ENCODE peak calls at places on chromosomes 13 and 19, in six cellular contexts. C, U, L, E, G and F are unnamed samples.

GRCh38 chr19:50380137-50380536 is 3.9 kb downstream of the NR1H2 start:
- DNase-seq in C (no peak), U (no peak), L (no peak), E (no peak), G (no peak), F (no peak)

GRCh38 chr13:113948034-113948742 is 25.7 kb downstream of the C13orf46 start:
- DNase-seq in C (no peak), U (no peak), L (no peak), E (no peak), G (no peak), F (no peak)

GRCh38 chr13:42477588-42478190 is 96.3 kb upstream of the TNFSF11 start:
- DNase-seq in C (no peak), U (no peak), L (no peak), E (no peak), G (no peak), F (no peak)

GRCh38 chr19:53091855-53092254 is 11.4 kb downstream of the ZNF160 start:
- DNase-seq in C (no peak), U (no peak), L (no peak), E (no peak), G (no peak), F (no peak)

GRCh38 chr13:30026093-30026492 is 175.7 kb upstream of the UBL3 start:
- DNase-seq in C (no peak), U (no peak), L (no peak), E (no peak), G (no peak), F (no peak)

GRCh38 chr19:54390942-54391577 is 24.2 kb upstream of the TTYH1 start:
- DNase-seq in C (peak), U (peak), L (peak), E (no peak), G (peak), F (no peak)

GRCh38 chr19:58227964-58228583 is 640 bp upstream of the ZNF544 start:
- DNase-seq in C (no peak), U (no peak), L (peak), E (no peak), G (no peak), F (peak)

GRCh38 chr13:40120781-40121180 is 465.3 kb downstream of the COG6 start:
- DNase-seq in C (no peak), U (no peak), L (no peak), E (no peak), G (no peak), F (no peak)

GRCh38 chr19:30074741-30075460 is 132.9 kb downstream of the URI1 start:
- DNase-seq in C (no peak), U (no peak), L (no peak), E (no peak), G (no peak), F (no peak)

GRCh38 chr13:33186851-33187250 is 98.7 kb downstream of the STARD13 start:
- DNase-seq in C (no peak), U (no peak), L (no peak), E (no peak), G (no peak), F (no peak)

GRCh38 chr13:27022571-27023311 is 148.9 kb downstream of the USP12 start:
- DNase-seq in C (no peak), U (peak), L (peak), E (no peak), G (no peak), F (no peak)

GRCh38 chr19:45790942-45791341 is 1.7 kb downstream of the DMWD start:
- DNase-seq in C (no peak), U (no peak), L (no peak), E (no peak), G (no peak), F (no peak)

GRCh38 chr19:48807590-48808308 is 3.1 kb downstream of the BCAT2 start:
- DNase-seq in C (peak), U (peak), L (peak), E (no peak), G (no peak), F (no peak)

GRCh38 chr13:95247857-95248256 is 53.4 kb downstream of the ABCC4 start:
- DNase-seq in C (no peak), U (no peak), L (peak), E (no peak), G (no peak), F (no peak)

GRCh38 chr19:1410136-1410786 is 2.9 kb downstream of the DAZAP1 start:
- DNase-seq in C (no peak), U (no peak), L (no peak), E (no peak), G (no peak), F (no peak)

GRCh38 chr13:100428966-100429365 is 159.6 kb downstream of the GGACT start:
- DNase-seq in C (no peak), U (no peak), L (no peak), E (no peak), G (no peak), F (no peak)

GRCh38 chr19:7932276-7932929 is 6.5 kb upstream of the CTXN1 start:
- DNase-seq in C (no peak), U (no peak), L (no peak), E (no peak), G (no peak), F (no peak)

GRCh38 chr13:90968510-90968909 is 379.0 kb upstream of the MIR17HG start:
- DNase-seq in C (peak), U (peak), L (no peak), E (no peak), G (peak), F (peak)

GRCh38 chr19:33259532-33259931 is 33.9 kb upstream of the SLC7A10 start:
- DNase-seq in C (no peak), U (no peak), L (no peak), E (no peak), G (no peak), F (no peak)

GRCh38 chr13:113634279-113635047 is 23.5 kb downstream of the ATP4B start:
- DNase-seq in C (no peak), U (no peak), L (no peak), E (no peak), G (no peak), F (no peak)

GRCh38 chr19:22545751-22546150 is 88.4 kb upstream of the ZNF492 start:
- DNase-seq in C (peak), U (peak), L (peak), E (no peak), G (peak), F (peak)

DNA sequence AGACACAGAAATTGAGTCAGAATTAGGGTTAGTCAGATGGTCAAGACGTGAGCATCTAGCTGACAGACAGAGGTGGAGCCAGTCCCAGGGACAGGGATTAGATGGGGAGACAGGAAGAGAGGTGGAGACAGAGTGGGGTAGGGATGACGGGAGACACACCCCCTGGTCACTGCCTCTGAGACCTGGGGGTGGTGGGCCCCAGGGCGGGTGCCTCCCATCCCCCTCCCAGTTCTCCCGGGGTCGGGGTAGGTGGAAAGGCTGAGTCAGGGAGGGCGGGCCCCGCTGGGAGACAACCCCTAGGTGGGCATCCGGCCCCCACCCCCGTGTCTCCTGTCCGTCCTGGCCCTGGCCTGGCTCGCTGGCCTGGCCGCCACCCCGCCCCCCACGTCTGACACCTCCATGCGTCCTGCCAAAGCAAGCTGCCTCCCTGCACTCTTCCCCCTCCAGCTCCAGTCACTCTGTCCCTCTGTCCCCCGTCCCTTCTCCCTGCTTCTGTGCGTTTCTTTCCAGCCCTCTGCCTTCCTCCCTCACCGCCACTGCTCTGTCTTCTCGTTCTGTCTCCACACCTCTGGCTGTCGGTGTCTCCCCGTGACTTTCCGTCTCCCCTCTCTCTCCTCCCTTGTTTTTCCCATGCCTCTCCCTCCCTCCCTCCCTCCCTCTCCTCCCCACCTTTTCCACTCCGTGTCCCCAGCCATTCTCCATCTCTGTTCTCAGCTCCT is 15.1 kb downstream of the CCDC97 start:
- DNase-seq in C (peak), U (peak), L (peak), E (no peak), G (no peak), F (peak)
- TF ChIP-seq JUND in C (no peak), U (peak), L (no peak), E (no peak), G (no peak), F (no peak)

GRCh38 chr19:9913237-9914000 is 22.9 kb downstream of the OLFM2 start:
- DNase-seq in C (peak), U (no peak), L (peak), E (no peak), G (no peak), F (no peak)

GRCh38 chr19:9914001-9914314 is 22.4 kb downstream of the OLFM2 start:
- DNase-seq in C (no peak), U (no peak), L (no peak), E (no peak), G (no peak), F (no peak)

GRCh38 chr19:9911524-9911923 is 24.8 kb downstream of the OLFM2 start:
- DNase-seq in C (no peak), U (no peak), L (no peak), E (no peak), G (no peak), F (no peak)

GRCh38 chr19:9914315-9915207 is 21.8 kb downstream of the OLFM2 start:
- DNase-seq in C (peak), U (peak), L (peak), E (no peak), G (peak), F (peak)

DNA sequence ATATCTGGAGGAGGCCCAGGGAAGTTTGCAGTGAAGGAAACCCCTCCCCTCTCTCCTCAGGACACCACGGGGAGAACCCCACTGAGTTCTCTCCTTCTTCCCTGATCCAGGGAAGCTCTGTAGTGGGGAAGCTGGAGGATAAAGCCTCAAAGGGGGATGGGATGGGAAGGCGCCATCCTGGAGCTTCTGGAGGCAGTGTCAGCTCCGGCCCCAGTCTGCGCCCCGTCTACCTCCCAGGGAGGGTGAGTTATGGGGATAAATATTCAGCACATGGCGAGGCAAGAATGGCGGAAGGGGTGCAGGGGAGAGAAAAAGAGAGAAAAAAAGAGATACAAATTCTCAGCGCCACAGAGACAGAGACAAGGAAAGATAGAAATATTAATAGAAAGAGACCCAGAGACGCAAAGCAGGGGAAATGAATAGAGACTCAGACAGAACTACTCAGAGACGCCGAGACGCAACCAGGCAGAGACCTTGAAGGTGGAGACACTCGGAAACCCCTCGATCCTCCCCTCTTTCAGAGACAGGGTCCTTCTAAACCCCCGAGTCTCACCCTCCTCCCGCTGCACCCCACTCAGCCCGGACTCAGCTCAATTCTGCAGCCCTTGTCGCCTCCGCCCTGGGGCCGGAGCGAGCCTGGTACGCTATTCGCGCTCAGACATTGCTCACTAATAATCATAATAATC is 23.6 kb downstream of the OLFM2 start:
- DNase-seq in C (peak), U (no peak), L (no peak), E (no peak), G (no peak), F (no peak)
- TF ChIP-seq JUND in C (no peak), U (no peak), L (no peak), E (no peak), G (no peak), F (no peak)

DNA sequence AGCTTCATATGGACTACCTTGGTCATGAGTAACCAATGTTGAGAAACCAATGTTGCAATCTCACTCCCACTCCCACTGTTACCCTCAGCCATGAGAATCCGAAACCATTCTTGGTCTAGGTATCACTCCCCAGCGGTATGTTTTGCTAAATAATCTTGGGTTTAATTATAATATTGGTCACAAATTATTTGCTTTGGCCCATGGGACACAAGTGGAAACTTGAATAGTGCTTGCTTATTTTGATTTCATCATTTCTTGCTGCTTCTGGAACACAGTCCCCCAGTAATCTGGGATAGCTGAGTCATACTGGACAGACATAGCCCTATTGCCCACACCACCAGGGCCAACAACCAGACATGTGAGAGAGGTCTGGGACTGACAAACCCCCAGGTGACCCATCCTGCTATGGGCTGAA is 171.6 kb upstream of the IPO5 start:
- DNase-seq in C (no peak), U (no peak), L (no peak), E (no peak), G (no peak), F (no peak)
- TF ChIP-seq JUND in C (no peak), U (no peak), L (no peak), E (no peak), G (no peak), F (no peak)

GRCh38 chr13:31793246-31793645 is 53.9 kb downstream of the RXFP2 start:
- DNase-seq in C (no peak), U (no peak), L (no peak), E (no peak), G (no peak), F (no peak)
- TF ChIP-seq JUND in C (no peak), U (no peak), L (no peak), E (no peak), G (no peak), F (no peak)

GRCh38 chr19:56015756-56016155 is 29.2 kb downstream of the NLRP5 start:
- DNase-seq in C (no peak), U (peak), L (peak), E (no peak), G (no peak), F (peak)
- TF ChIP-seq JUND in C (no peak), U (no peak), L (no peak), E (no peak), G (no peak), F (no peak)

DNA sequence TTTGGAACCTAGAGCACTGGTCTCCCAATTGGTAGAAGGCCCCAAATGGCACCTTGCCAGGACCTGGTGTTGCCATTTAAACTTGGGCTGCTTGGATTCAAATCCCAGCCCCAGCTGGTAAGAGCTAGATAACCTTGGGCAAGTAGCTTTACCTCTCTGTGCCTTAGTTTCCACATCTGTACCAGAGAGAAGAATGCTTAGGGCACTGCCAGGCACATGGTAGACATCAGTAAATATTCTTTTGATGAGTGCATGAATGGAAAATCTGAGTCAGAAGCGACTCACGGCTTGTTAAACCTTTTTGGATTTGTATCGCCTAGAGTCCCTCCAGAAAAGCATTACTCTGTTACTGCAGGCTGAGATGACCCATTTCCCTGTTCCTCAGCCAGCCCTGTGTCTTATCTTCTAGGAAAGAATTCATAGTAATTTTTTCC is 90.9 kb downstream of the SIPA1L3 start:
- DNase-seq in C (no peak), U (no peak), L (no peak), E (no peak), G (peak), F (no peak)
- TF ChIP-seq JUND in C (peak), U (no peak), L (peak), E (no peak), G (peak), F (no peak)

GRCh38 chr13:84303035-84303434 is 420.8 kb upstream of the SLITRK1 start:
- DNase-seq in C (no peak), U (no peak), L (no peak), E (no peak), G (no peak), F (no peak)
- TF ChIP-seq JUND in C (no peak), U (no peak), L (no peak), E (no peak), G (no peak), F (no peak)

DNA sequence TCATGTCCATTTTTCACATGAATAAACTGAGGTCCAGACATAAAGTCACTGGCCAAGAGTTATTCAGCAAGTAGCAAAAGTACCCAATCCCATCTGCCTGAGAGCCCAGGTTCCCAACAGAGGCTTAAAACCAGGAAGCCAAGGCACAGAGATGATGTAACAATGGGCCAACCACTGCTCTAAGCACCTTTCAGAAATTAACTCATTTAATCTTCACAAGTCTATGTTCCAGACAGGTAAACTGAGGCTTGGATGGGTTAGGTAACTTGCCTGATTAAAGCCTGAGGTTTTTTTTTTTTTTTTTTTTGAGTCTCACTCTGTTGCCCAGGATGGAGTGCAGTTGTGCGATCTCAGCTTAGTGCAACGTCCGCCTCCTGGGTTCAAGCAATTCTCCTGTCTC is 4.0 kb upstream of the DYRK1B start:
- DNase-seq in C (no peak), U (no peak), L (no peak), E (no peak), G (no peak), F (no peak)
- TF ChIP-seq JUND in C (no peak), U (no peak), L (no peak), E (no peak), G (no peak), F (no peak)

GRCh38 chr13:64924401-64924800 is 2305.7 kb downstream of the PCDH9 start:
- DNase-seq in C (no peak), U (no peak), L (no peak), E (no peak), G (no peak), F (no peak)
- TF ChIP-seq JUND in C (no peak), U (no peak), L (no peak), E (no peak), G (no peak), F (no peak)